ENCODE peak calls at places on chromosomes 11 and 22, in four cellular contexts. X is astrocyte of the cerebellum, Q is A673, H is fibroblast of lung. S is an unnamed sample.

GRCh38 chr22:22085702-22086500 is 103.3 kb upstream of the TOP3B start:
- DNase-seq in X (no peak), Q (no peak), H (no peak), S (peak)

GRCh38 chr11:35144103-35144741 is 5.3 kb downstream of the CD44 start:
- DNase-seq in X (peak), Q (peak), H (peak), S (peak)

GRCh38 chr11:81005595-81005994 is 1564.8 kb upstream of the TENM4 start:
- DNase-seq in X (peak), Q (peak), H (peak), S (peak)

GRCh38 chr11:75487366-75487765 is 38.4 kb downstream of the GDPD5 start:
- DNase-seq in X (no peak), Q (no peak), H (no peak), S (no peak)

GRCh38 chr11:96424693-96425092 is 34.9 kb downstream of the JRKL start:
- DNase-seq in X (peak), Q (peak), H (peak), S (peak)

GRCh38 chr22:22520020-22520656 is at the start of gene ZNF280A:
- DNase-seq in X (no peak), Q (peak), H (no peak), S (peak)

GRCh38 chr22:37199839-37200161 is 11.8 kb upstream of the C1QTNF6 start:
- DNase-seq in X (no peak), Q (no peak), H (no peak), S (no peak)

GRCh38 chr22:50527921-50528681 is 1.7 kb downstream of the TYMP start:
- DNase-seq in X (no peak), Q (no peak), H (no peak), S (no peak)

GRCh38 chr11:101848262-101848661 is 66.5 kb upstream of the CEP126 start:
- DNase-seq in X (no peak), Q (peak), H (peak), S (peak)

GRCh38 chr11:82003671-82004148 is 730.0 kb downstream of the FAM181B start:
- DNase-seq in X (peak), Q (peak), H (peak), S (peak)

GRCh38 chr22:22380098-22381030 is 128.2 kb downstream of the ZNF280B start:
- DNase-seq in X (no peak), Q (peak), H (no peak), S (no peak)

GRCh38 chr11:27757953-27758352 is 57.7 kb upstream of the BDNF start:
- DNase-seq in X (peak), Q (no peak), H (peak), S (no peak)

GRCh38 chr22:38180841-38181452 is 683 bp downstream of the PLA2G6 start:
- DNase-seq in X (no peak), Q (no peak), H (peak), S (peak)

GRCh38 chr11:88424881-88425280 is 87.3 kb upstream of the CTSC start:
- DNase-seq in X (no peak), Q (no peak), H (no peak), S (no peak)

GRCh38 chr11:96204721-96205459 is 138.1 kb downstream of the MAML2 start:
- DNase-seq in X (no peak), Q (no peak), H (no peak), S (no peak)

GRCh38 chr11:19929655-19930054 is 217.0 kb downstream of the NAV2 start:
- DNase-seq in X (no peak), Q (no peak), H (peak), S (peak)

GRCh38 chr11:36007127-36007824 is 63.4 kb downstream of the LDLRAD3 start:
- DNase-seq in X (no peak), Q (no peak), H (no peak), S (no peak)

GRCh38 chr11:28984216-28984615 is 876.0 kb downstream of the METTL15 start:
- DNase-seq in X (no peak), Q (no peak), H (no peak), S (peak)

GRCh38 chr11:85737738-85738137 is 51.7 kb upstream of the CCDC89 start:
- DNase-seq in X (no peak), Q (no peak), H (no peak), S (no peak)

DNA sequence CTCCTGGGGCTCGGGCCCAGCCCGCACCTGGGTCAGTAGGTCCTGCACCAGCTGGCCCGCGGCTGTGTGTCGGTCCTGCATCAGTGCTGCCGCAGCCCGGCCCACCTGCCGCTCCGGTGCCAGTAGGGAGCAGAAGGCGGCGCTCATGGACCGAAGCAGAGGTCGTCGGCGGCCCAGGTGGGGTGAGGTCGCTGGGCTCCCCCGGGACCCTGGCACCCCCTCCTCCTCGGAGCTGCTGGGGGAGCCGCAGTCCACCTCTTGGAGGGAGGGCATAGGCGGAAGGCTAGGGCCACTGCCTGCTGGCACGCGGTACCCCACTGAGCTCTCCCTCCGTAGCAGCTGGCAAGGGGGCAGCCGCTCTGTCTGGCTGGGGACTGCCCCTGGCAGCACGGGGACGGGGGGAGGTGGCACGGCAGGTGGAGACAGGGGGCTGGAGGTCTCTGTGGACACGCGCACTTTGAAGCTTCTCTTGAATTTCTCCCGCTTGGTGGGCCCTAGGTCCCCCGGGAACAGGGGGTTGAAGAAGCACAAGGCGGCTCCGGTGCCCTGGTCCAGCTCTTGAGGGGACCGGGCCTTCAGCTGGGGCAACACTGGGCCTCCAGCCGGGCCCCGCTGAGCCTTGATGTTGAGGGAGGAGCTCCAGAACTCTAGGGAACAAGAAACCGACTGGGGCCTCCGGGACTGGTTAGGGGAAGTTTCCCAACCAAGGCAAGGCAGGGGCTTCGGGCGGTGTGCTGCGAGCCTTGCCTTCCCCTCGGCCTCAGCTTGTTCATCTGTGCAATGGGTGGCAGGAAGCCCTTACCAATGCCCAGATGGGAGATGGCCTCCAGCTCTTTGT is 1.4 kb downstream of the RIN1 start:
- DNase-seq in X (no peak), Q (no peak), H (no peak), S (no peak)
- H3K4me3 ChIP-seq in X (peak), Q (no peak), H (peak), S (peak)

GRCh38 chr11:78336877-78337553 is 80.6 kb downstream of the GAB2 start:
- DNase-seq in X (no peak), Q (no peak), H (no peak), S (peak)
- H3K4me3 ChIP-seq in X (no peak), Q (no peak), H (no peak), S (no peak)

GRCh38 chr11:64720167-64720566 is 2.8 kb downstream of the NRXN2 start:
- DNase-seq in X (no peak), Q (no peak), H (no peak), S (no peak)

GRCh38 chr11:64718780-64719124 is 4.2 kb downstream of the NRXN2 start:
- DNase-seq in X (no peak), Q (no peak), H (no peak), S (no peak)

GRCh38 chr11:64720640-64721358 is 2.2 kb downstream of the NRXN2 start:
- DNase-seq in X (no peak), Q (no peak), H (no peak), S (no peak)

GRCh38 chr11:64718084-64718779 is 4.8 kb downstream of the NRXN2 start:
- DNase-seq in X (no peak), Q (no peak), H (no peak), S (no peak)

DNA sequence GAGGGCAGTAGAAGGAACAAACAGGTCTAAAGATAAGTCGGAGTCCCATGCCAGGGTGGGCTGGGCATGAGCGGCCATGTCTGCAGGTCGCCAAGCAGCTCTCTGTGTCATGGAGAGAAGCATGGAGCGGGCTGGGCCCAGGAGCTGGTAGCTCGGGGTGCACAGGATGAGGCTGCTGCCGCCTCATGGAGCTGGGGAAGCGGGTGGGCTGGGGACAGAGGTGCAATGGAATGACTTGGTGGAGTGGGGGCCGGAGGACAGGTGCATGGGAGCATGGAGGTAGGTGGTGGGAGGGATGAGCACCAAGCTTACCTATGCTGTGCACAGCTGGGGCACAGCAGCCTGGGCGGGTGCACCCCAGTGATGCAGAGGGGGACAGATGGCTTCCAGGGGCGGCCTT is 3.6 kb downstream of the NRXN2 start:
- DNase-seq in X (no peak), Q (no peak), H (no peak), S (no peak)
- H3K4me3 ChIP-seq in X (no peak), Q (no peak), H (no peak), S (no peak)

DNA sequence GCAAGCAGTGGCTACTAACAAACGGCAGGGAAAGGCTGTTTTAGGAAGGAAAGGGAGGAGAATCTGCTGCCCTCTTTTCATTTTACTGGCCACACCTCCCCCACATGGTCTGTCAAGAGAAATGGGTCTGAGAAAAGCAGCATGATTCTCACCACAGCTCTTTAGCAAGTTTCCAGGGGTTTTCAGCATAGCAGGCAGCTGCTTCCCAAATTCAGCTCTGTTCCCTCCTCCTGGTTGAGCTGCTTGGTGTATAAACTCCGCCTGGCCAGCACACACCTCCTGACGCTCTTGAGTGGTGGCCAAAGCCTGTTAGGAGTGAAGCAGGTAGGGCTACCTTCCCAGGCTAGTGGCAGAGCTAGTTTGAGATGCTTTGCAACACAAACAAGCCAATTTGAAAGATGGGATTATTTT is 438.5 kb upstream of the CCDC90B start:
- DNase-seq in X (no peak), Q (peak), H (peak), S (peak)
- H3K4me3 ChIP-seq in X (no peak), Q (peak), H (no peak), S (no peak)

DNA sequence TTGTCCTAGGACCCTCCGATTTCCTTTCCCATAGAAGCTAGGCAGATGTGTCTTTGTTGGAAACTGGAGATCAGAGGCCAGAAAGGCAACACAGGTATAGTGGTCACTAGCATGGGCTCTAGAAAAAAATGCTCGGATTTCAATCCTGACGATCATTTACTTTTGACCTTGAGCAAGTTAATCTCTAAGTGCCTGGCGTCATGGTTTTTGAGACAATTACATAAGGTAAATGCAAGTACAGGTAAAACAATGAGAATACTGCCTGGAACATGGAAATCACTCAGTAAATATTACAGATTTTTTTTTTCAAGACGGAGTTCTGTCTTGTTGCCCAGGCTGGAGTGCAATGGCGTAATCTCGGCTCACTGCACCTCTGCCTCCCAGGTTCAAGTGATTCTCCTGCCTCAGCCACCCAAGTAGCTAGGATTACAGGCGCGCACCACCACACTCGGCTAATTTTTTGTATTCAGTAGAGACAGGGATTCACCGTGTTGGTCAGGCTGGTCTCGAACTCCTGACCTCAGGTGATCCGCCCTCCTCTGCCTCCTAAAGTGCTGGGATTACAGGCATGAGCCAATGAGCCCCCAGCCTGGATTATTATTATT is 1.1 kb upstream of the DENND5A start:
- DNase-seq in X (no peak), Q (no peak), H (no peak), S (no peak)
- H3K4me3 ChIP-seq in X (no peak), Q (no peak), H (no peak), S (no peak)

DNA sequence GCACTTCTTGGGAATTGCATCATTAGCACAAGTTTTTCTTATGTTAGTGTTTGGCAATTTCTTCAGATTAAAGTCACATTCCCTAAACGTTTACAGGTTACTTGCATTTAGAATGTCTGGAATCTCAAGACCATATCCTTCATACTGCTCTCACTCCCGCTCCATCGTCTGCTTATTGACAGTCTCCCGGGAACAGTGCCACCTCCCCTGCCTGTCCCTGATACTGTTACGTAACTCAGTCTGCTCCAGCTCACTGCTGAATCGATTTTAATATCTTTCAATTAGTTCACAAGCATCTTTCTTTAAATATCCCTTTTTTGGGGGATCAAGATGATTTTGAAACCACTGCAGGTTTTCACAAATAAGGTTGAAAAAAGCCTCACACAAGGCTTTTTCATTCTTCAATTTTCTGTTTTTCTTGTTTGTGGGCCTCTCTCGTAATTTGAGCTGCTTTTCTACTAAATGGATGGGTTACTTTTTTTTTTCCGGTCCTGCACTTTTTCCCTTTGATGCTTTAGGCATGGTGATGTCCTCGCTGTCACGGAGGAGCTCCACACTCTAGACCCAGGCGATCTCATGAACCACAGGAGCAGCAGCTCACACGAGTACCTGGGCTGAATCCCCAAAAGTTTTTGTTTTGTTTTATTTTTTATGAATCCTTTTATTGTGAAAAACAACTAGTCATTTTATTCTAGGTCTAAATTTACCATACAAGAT is 48.0 kb downstream of the GLYATL2 start:
- DNase-seq in X (no peak), Q (peak), H (no peak), S (no peak)
- H3K4me3 ChIP-seq in X (no peak), Q (no peak), H (no peak), S (no peak)

GRCh38 chr11:76769071-76769560 is 14.0 kb upstream of the TSKU start:
- DNase-seq in X (no peak), Q (peak), H (peak), S (peak)

GRCh38 chr11:76766521-76766920 is 16.6 kb upstream of the TSKU start:
- DNase-seq in X (no peak), Q (no peak), H (no peak), S (no peak)

GRCh38 chr11:76765863-76766350 is 17.2 kb upstream of the TSKU start:
- DNase-seq in X (no peak), Q (no peak), H (no peak), S (no peak)

GRCh38 chr11:76768091-76769047 is 14.8 kb upstream of the TSKU start:
- DNase-seq in X (no peak), Q (peak), H (no peak), S (no peak)

GRCh38 chr11:76767659-76768058 is 15.5 kb upstream of the TSKU start:
- DNase-seq in X (no peak), Q (no peak), H (no peak), S (no peak)
- H3K4me3 ChIP-seq in X (no peak), Q (no peak), H (no peak), S (no peak)

GRCh38 chr11:65641233-65642013 is 3.5 kb downstream of the SIPA1 start:
- DNase-seq in X (no peak), Q (no peak), H (no peak), S (no peak)
- H3K4me3 ChIP-seq in X (no peak), Q (no peak), H (no peak), S (no peak)

S was measured in fibroblast of villous mesenchyme.